ENCODE peak calls at places on chromosomes 5 and 9, in four cellular contexts. T is H9, C is mesendoderm, P is H1. W is an unnamed sample.

GRCh38 chr5:177471610-177472356 is 1.7 kb downstream of the DBN1 start:
- DNase-seq in T (no peak), C (no peak), P (no peak), W (peak; percentile 65)

GRCh38 chr5:123882946-123883345 is 371.0 kb downstream of the CSNK1G3 start:
- DNase-seq in T (no peak), C (peak; percentile 28), P (no peak), W (no peak)

GRCh38 chr5:113170707-113171106 is 194.1 kb downstream of the DCP2 start:
- DNase-seq in T (no peak), C (no peak), P (peak; percentile 29), W (peak; percentile 69)

GRCh38 chr5:98839469-98840383 is 66.3 kb downstream of the RGMB start:
- DNase-seq in T (peak; percentile 49), C (peak; percentile 6), P (no peak), W (no peak)

GRCh38 chr9:35690447-35691324 is 961 bp upstream of the TPM2 start:
- DNase-seq in T (peak; percentile 66), C (peak; percentile 85), P (peak; percentile 84), W (peak; percentile 75)

GRCh38 chr9:117278656-117279055 is 136.2 kb downstream of the ASTN2 start:
- DNase-seq in T (no peak), C (no peak), P (no peak), W (no peak)

GRCh38 chr5:56152437-56152836 is 80.7 kb downstream of the ANKRD55 start:
- DNase-seq in T (no peak), C (no peak), P (no peak), W (no peak)

GRCh38 chr5:35890021-35890740 is 33.5 kb downstream of the IL7R start:
- DNase-seq in T (no peak), C (no peak), P (no peak), W (peak; percentile 64)

GRCh38 chr5:82521431-82522051 is 243.4 kb upstream of the RPS23 start:
- DNase-seq in T (no peak), C (no peak), P (no peak), W (no peak)

GRCh38 chr5:38653389-38653788 is 96.9 kb upstream of the LIFR start:
- DNase-seq in T (no peak), C (no peak), P (no peak), W (no peak)

GRCh38 chr5:61441742-61442141 is 109.7 kb downstream of the ZSWIM6 start:
- DNase-seq in T (no peak), C (no peak), P (no peak), W (no peak)

DNA sequence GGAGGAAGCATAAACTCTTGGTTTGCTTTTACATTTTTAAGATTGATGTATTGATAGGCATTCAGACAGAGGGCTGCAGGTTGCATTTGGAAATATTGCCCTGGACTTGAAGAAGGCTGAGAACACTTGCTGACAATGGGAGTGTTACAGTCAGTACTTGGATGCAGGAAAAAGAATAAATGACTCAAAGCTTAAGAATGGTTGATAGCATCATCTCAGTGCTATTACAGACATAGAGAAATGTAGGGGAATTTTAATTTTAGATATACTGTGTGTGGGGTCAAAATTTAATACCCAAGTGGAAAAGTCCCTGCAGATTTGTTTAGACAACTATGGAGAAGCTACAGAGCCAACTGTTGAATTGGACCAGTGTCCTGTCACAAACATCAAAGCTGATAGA is 101.1 kb downstream of the ISL1 start:
- DNase-seq in T (no peak), C (no peak), P (no peak), W (no peak)
- H3K56ac ChIP-seq in T (no peak overlapping the region), C (no peak overlapping the region), P (no peak overlapping the region), W (no peak overlapping the region)

DNA sequence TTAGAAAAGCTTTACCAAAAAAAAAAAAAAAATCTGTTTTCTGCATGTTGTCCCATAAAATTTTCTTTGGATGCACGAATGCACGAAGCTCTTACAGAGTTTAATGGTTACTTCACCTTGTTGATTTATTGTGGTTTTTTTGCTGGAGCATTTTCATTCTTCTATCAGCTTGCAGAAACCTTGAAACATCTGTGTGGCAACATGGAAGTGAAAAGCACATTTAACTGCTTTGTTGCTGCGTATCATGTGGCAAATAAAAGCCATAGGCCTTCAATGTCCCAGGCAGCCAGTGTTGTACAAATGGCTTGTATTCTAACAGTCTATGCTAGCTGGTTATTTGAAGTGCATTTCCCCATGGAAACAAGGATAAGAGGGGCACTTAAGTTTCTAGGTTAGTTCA is 42.6 kb upstream of the RASGRF2 start:
- DNase-seq in T (no peak), C (no peak), P (no peak), W (no peak)
- H3K27ac ChIP-seq in T (no peak overlapping the region), C (no peak overlapping the region), P (no peak overlapping the region), W (no peak overlapping the region)

GRCh38 chr5:157057459-157058370 is 1.2 kb downstream of the HAVCR1 start:
- DNase-seq in T (no peak), C (no peak), P (no peak), W (no peak)

GRCh38 chr5:157059093-157059539 is at the start of gene HAVCR1:
- DNase-seq in T (no peak), C (no peak), P (no peak), W (no peak)

GRCh38 chr5:157063776-157064430 is 5.0 kb upstream of the HAVCR1 start:
- DNase-seq in T (no peak), C (no peak), P (no peak), W (no peak)

DNA sequence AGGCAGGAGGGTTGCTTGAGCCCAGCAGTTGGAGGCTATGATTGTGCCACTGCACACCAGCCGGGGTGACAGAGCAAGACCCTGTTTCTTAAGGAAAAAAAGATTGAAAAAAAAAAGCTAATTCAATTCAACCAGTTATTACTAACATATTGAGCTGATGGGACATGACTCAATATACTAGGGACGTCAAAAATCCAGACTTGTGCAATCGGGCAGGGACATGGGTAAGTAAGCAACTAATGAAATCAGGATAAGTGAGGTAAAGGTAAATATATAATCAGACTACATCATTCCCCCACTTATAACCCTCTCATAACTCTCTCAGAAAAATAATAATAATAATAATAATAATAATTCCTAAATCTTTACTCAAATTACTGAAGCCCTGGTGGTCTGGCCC is 975 bp upstream of the HAVCR1 start:
- DNase-seq in T (no peak), C (no peak), P (no peak), W (no peak)
- H3K56ac ChIP-seq in T (no peak overlapping the region), C (no peak overlapping the region), P (no peak overlapping the region), W (no peak overlapping the region)

DNA sequence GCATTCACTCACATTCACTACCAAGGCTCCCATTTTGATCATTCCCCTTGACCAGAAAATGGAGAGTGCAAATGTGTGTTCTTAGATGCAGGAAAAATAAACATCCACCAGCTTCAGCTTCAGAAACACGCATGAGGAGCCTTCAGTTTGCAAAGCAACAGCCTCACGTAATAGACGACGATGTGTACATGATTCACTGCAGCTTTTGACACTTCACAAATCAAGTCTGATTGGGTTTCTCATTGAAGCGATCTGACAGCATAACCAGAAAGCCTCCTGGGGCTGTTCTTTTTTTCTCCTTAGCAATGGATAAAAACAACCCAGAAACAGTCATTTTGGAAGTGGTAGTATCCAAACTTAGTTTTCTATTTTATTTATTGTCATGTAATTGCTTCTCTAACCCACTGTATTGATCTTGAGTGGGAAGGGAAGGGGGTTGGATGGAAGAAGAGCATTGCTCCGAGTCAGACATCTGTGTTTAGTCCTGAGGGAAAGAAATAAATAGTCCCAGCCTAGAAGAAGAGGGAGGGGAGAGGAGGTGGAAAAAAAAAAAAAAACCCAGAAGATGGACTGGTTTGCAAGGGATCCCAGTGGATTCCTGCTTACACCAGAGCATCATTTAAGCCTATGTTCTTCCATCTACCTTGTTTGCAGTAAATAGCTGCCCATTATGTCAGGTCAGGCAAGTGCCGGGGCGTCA is 190.3 kb upstream of the SNX2 start:
- DNase-seq in T (no peak), C (no peak), P (no peak), W (peak; percentile 71)
- H3K27ac ChIP-seq in T (no peak overlapping the region), C (no peak overlapping the region), P (no peak overlapping the region), W (no peak overlapping the region)

GRCh38 chr5:127899214-127899610 is 184.4 kb upstream of the SLC12A2 start:
- DNase-seq in T (no peak), C (no peak), P (no peak), W (peak; percentile 54)
- H3K56ac ChIP-seq in T (no peak overlapping the region), C (no peak overlapping the region), P (no peak overlapping the region), W (no peak overlapping the region)